ENCODE peak calls at places on chromosome 21, in seven cellular contexts. One of them, this sample, is unnamed.

GRCh38 chr21:20276377-20276776 is 721.8 kb upstream of the NCAM2 start:
- DNase-seq in ovary: no peak
- DNase-seq in Caco-2: no peak
- DNase-seq in cardiac fibroblast: no peak
- DNase-seq in astrocyte of the spinal cord: no peak
- DNase-seq in tibial nerve: no peak
- DNase-seq in NB4: no peak
- DNase-seq in this sample: no peak

GRCh38 chr21:31730687-31731111 is 1.2 kb downstream of the SCAF4 start:
- DNase-seq in ovary: no peak
- DNase-seq in astrocyte of the spinal cord: peak
- DNase-seq in cardiac fibroblast: peak
- DNase-seq in Caco-2: no peak
- DNase-seq in tibial nerve: peak
- DNase-seq in NB4: peak
- DNase-seq in this sample: peak

GRCh38 chr21:45410151-45410864 is 5.3 kb downstream of the COL18A1 start:
- DNase-seq in NB4: no peak
- DNase-seq in astrocyte of the spinal cord: no peak
- DNase-seq in Caco-2: peak
- DNase-seq in ovary: peak
- DNase-seq in tibial nerve: no peak
- DNase-seq in cardiac fibroblast: no peak
- DNase-seq in this sample: no peak

GRCh38 chr21:45029298-45029967 is 44.9 kb upstream of the ADARB1 start:
- DNase-seq in ovary: no peak
- DNase-seq in Caco-2: no peak
- DNase-seq in tibial nerve: no peak
- DNase-seq in astrocyte of the spinal cord: peak
- DNase-seq in NB4: no peak
- DNase-seq in cardiac fibroblast: peak
- DNase-seq in this sample: no peak

GRCh38 chr21:45550552-45551210 is 8.4 kb upstream of the SLC19A1 start:
- DNase-seq in astrocyte of the spinal cord: no peak
- DNase-seq in Caco-2: no peak
- DNase-seq in tibial nerve: no peak
- DNase-seq in cardiac fibroblast: no peak
- DNase-seq in ovary: peak
- DNase-seq in NB4: peak
- DNase-seq in this sample: no peak

GRCh38 chr21:41168391-41169257 is 664 bp downstream of the BACE2 start:
- DNase-seq in cardiac fibroblast: peak
- DNase-seq in NB4: no peak
- DNase-seq in Caco-2: peak
- DNase-seq in ovary: peak
- DNase-seq in astrocyte of the spinal cord: peak
- DNase-seq in tibial nerve: peak
- DNase-seq in this sample: peak

GRCh38 chr21:31446206-31446900 is 102.3 kb upstream of the TIAM1 start:
- DNase-seq in Caco-2: no peak
- DNase-seq in ovary: no peak
- DNase-seq in astrocyte of the spinal cord: no peak
- DNase-seq in tibial nerve: no peak
- DNase-seq in NB4: peak
- DNase-seq in cardiac fibroblast: no peak
- DNase-seq in this sample: no peak

GRCh38 chr21:26120833-26121232 is 49.7 kb downstream of the APP start:
- DNase-seq in Caco-2: no peak
- DNase-seq in cardiac fibroblast: no peak
- DNase-seq in astrocyte of the spinal cord: no peak
- DNase-seq in tibial nerve: no peak
- DNase-seq in ovary: no peak
- DNase-seq in NB4: no peak
- DNase-seq in this sample: no peak

GRCh38 chr21:46322351-46323226 is 1.1 kb downstream of the C21orf58 start:
- DNase-seq in ovary: no peak
- DNase-seq in NB4: peak
- DNase-seq in Caco-2: peak
- DNase-seq in cardiac fibroblast: peak
- DNase-seq in astrocyte of the spinal cord: peak
- DNase-seq in tibial nerve: no peak
- DNase-seq in this sample: peak

GRCh38 chr21:38917045-38917774 is 111.5 kb downstream of the ETS2 start:
- DNase-seq in astrocyte of the spinal cord: no peak
- DNase-seq in Caco-2: peak
- DNase-seq in tibial nerve: no peak
- DNase-seq in ovary: no peak
- DNase-seq in NB4: no peak
- DNase-seq in cardiac fibroblast: no peak
- DNase-seq in this sample: no peak

GRCh38 chr21:46029201-46029924 is 47.8 kb downstream of the COL6A1 start:
- DNase-seq in cardiac fibroblast: no peak
- DNase-seq in NB4: no peak
- DNase-seq in ovary: no peak
- DNase-seq in astrocyte of the spinal cord: no peak
- DNase-seq in tibial nerve: no peak
- DNase-seq in Caco-2: no peak
- DNase-seq in this sample: no peak

GRCh38 chr21:38326899-38327298 is 70.1 kb downstream of the KCNJ15 start:
- DNase-seq in Caco-2: no peak
- DNase-seq in NB4: no peak
- DNase-seq in astrocyte of the spinal cord: no peak
- DNase-seq in cardiac fibroblast: no peak
- DNase-seq in ovary: no peak
- DNase-seq in tibial nerve: no peak
- DNase-seq in this sample: no peak

GRCh38 chr21:34148826-34149558 is 75.6 kb downstream of the MRPS6 start:
- DNase-seq in astrocyte of the spinal cord: no peak
- DNase-seq in cardiac fibroblast: no peak
- DNase-seq in NB4: no peak
- DNase-seq in Caco-2: no peak
- DNase-seq in tibial nerve: no peak
- DNase-seq in ovary: no peak
- DNase-seq in this sample: no peak

GRCh38 chr21:24188511-24188910 is 1418.8 kb downstream of the MRPL39 start:
- DNase-seq in cardiac fibroblast: no peak
- DNase-seq in astrocyte of the spinal cord: no peak
- DNase-seq in Caco-2: no peak
- DNase-seq in NB4: no peak
- DNase-seq in tibial nerve: no peak
- DNase-seq in ovary: no peak
- DNase-seq in this sample: no peak

DNA sequence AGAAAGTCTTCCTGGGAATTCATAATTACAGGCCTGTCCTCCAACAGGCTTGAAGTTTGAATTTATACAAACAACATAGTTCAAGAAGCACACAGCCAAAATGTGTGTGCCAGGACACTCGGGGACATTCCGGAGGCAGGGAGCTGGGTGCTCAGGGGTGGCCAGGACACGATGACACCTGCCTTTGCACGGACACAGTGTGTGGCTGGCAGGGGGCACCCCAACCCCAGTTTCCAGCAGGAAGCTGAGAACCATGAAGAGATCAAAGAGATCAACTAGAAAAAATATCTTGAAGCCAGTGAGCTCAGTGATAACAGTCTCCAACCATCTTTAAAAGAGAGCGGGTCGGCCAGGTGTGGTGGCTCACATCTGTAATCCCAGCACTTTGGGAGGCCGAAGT is 32.5 kb upstream of the TRAPPC10 start:
- DNase-seq in tibial nerve: no peak
- DNase-seq in cardiac fibroblast: no peak
- DNase-seq in Caco-2: peak
- DNase-seq in ovary: no peak
- DNase-seq in astrocyte of the spinal cord: no peak
- DNase-seq in NB4: no peak
- DNase-seq in this sample: no peak
- TF ChIP-seq CTCF in tibial nerve: peak
- TF ChIP-seq CTCF in cardiac fibroblast: peak
- TF ChIP-seq CTCF in Caco-2: no peak
- TF ChIP-seq CTCF in ovary: no peak
- TF ChIP-seq CTCF in astrocyte of the spinal cord: no peak
- TF ChIP-seq CTCF in NB4: no peak
- TF ChIP-seq CTCF in this sample: no peak

GRCh38 chr21:35201799-35202198 is 152.7 kb upstream of the RUNX1 start:
- DNase-seq in tibial nerve: no peak
- DNase-seq in cardiac fibroblast: no peak
- DNase-seq in astrocyte of the spinal cord: no peak
- DNase-seq in ovary: no peak
- DNase-seq in NB4: no peak
- DNase-seq in Caco-2: no peak
- DNase-seq in this sample: no peak
- TF ChIP-seq CTCF in tibial nerve: no peak
- TF ChIP-seq CTCF in cardiac fibroblast: no peak
- TF ChIP-seq CTCF in astrocyte of the spinal cord: no peak
- TF ChIP-seq CTCF in ovary: no peak
- TF ChIP-seq CTCF in NB4: no peak
- TF ChIP-seq CTCF in Caco-2: no peak
- TF ChIP-seq CTCF in this sample: no peak

DNA sequence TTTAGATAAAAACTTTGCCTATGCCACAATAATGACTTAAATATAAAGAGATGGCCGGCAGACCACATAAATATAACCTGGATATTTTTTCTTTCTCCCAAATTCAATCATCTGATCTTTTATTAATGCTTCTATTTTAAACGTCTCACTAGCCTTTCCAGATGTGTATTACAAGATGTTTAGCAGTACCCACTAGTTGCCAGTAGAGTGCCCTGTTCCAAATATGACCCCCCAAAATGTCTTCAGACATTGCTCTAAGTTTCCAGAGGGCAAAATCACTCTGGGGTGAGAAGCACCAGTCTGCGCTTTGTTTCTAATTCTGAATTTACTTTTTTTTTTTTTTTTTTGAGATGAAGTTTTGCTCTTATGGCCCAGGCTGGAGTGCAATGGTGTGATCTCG is 268.1 kb downstream of the GRIK1 start:
- DNase-seq in astrocyte of the spinal cord: no peak
- DNase-seq in Caco-2: no peak
- DNase-seq in cardiac fibroblast: no peak
- DNase-seq in tibial nerve: no peak
- DNase-seq in ovary: no peak
- DNase-seq in NB4: peak
- DNase-seq in this sample: no peak
- TF ChIP-seq CTCF in astrocyte of the spinal cord: no peak
- TF ChIP-seq CTCF in Caco-2: no peak
- TF ChIP-seq CTCF in cardiac fibroblast: peak
- TF ChIP-seq CTCF in tibial nerve: no peak
- TF ChIP-seq CTCF in ovary: no peak
- TF ChIP-seq CTCF in NB4: no peak
- TF ChIP-seq CTCF in this sample: no peak

DNA sequence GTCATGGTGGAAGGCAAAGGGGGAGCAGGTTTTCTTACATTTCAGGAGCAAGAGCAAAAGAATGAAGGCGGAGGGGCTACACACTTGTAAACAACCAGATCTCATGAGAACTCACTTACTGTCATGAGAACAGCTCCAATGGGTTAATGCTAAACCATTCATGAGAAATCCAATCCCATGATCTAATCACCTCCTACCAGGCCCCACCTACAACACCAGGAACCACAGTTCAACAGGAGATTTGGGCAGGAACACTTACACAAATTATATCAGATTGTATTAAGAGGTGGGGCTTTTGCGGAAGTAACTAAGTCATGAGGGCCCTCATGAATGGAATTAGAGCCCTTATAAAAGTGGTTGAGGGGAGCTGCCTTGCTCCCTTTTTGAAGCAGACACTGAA is 48.9 kb upstream of the SAMSN1 start:
- DNase-seq in NB4: no peak
- DNase-seq in astrocyte of the spinal cord: no peak
- DNase-seq in tibial nerve: no peak
- DNase-seq in cardiac fibroblast: no peak
- DNase-seq in ovary: no peak
- DNase-seq in Caco-2: no peak
- DNase-seq in this sample: no peak
- TF ChIP-seq CTCF in NB4: no peak
- TF ChIP-seq CTCF in astrocyte of the spinal cord: no peak
- TF ChIP-seq CTCF in tibial nerve: no peak
- TF ChIP-seq CTCF in cardiac fibroblast: no peak
- TF ChIP-seq CTCF in ovary: no peak
- TF ChIP-seq CTCF in Caco-2: no peak
- TF ChIP-seq CTCF in this sample: no peak

DNA sequence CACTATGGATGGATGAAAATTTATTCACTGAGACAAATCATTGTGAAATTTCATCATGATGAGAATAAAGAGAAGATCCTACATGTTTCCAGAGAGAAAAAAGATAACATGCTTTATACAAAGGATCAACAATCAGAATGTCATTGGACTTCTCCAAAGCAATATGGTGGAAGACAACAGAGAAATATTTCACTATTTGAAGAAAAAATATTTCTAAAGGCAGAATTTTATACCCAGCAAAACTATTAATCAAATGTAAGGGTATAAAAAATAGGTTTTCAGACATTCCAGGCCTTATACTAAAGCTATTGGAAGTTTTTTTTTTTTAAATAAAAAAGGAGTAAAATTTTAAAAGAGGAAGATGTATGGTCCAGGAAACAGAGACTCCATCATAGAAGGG is 100.6 kb upstream of the OLIG2 start:
- DNase-seq in cardiac fibroblast: no peak
- DNase-seq in astrocyte of the spinal cord: no peak
- DNase-seq in Caco-2: no peak
- DNase-seq in tibial nerve: no peak
- DNase-seq in NB4: no peak
- DNase-seq in ovary: no peak
- DNase-seq in this sample: no peak
- TF ChIP-seq CTCF in cardiac fibroblast: no peak
- TF ChIP-seq CTCF in astrocyte of the spinal cord: no peak
- TF ChIP-seq CTCF in Caco-2: no peak
- TF ChIP-seq CTCF in tibial nerve: no peak
- TF ChIP-seq CTCF in NB4: no peak
- TF ChIP-seq CTCF in ovary: no peak
- TF ChIP-seq CTCF in this sample: no peak

GRCh38 chr21:17900281-17900989 is 81.3 kb upstream of the C21orf91 start:
- DNase-seq in cardiac fibroblast: no peak
- DNase-seq in tibial nerve: no peak
- DNase-seq in astrocyte of the spinal cord: no peak
- DNase-seq in ovary: no peak
- DNase-seq in NB4: no peak
- DNase-seq in Caco-2: no peak
- DNase-seq in this sample: no peak
- TF ChIP-seq CTCF in cardiac fibroblast: no peak
- TF ChIP-seq CTCF in tibial nerve: no peak
- TF ChIP-seq CTCF in astrocyte of the spinal cord: no peak
- TF ChIP-seq CTCF in ovary: no peak
- TF ChIP-seq CTCF in NB4: peak
- TF ChIP-seq CTCF in Caco-2: no peak
- TF ChIP-seq CTCF in this sample: no peak

DNA sequence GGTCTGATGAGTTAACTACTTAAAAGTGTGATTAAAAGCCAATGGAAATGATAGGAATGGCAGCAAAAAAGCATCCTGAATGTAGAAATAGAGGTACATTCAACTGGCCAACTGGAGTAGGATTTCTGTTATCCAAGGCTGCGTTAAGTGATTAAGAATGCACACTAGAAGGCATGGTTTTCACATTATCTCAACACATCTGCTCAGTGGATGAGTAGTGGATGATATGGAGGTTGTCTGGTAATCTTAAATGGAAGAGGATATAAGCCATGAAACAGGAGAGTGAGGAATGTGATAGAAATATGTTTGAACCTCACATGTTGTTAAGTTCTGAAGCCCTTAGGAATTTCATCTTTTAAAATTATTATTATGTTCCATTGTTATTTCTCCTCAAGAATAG is 839.9 kb downstream of the USP25 start:
- DNase-seq in ovary: no peak
- DNase-seq in Caco-2: no peak
- DNase-seq in astrocyte of the spinal cord: peak
- DNase-seq in NB4: no peak
- DNase-seq in tibial nerve: no peak
- DNase-seq in cardiac fibroblast: peak
- DNase-seq in this sample: no peak
- TF ChIP-seq CTCF in ovary: no peak
- TF ChIP-seq CTCF in Caco-2: no peak
- TF ChIP-seq CTCF in astrocyte of the spinal cord: no peak
- TF ChIP-seq CTCF in NB4: no peak
- TF ChIP-seq CTCF in tibial nerve: no peak
- TF ChIP-seq CTCF in cardiac fibroblast: no peak
- TF ChIP-seq CTCF in this sample: no peak